ENCODE peak calls at places on chromosome 5, in ten cellular contexts. F is mucosa of descending colon, Q is endothelial cell, P is heart right ventricle, W is cardiac fibroblast, Y is foreskin fibroblast, V is Calu3, D is HFFc6, U is endodermal cell, N is Panc1. S is an unnamed sample.

GRCh38 chr5:160233215-160233614 is 3.9 kb downstream of the FABP6 start:
- DNase-seq in F (no peak), Q (no peak), P (no peak), W (no peak), Y (peak; percentile 4), V (no peak), D (no peak), U (no peak), N (no peak), S (no peak)

GRCh38 chr5:32109236-32109635 is 64.9 kb downstream of the GOLPH3 start:
- DNase-seq in F (no peak), Q (no peak), P (no peak), W (peak; percentile 66), Y (peak; percentile 42), V (no peak), D (no peak), U (no peak), N (no peak), S (no peak)

GRCh38 chr5:88656196-88656935 is 226.6 kb downstream of the MEF2C start:
- DNase-seq in F (no peak), Q (no peak), P (no peak), W (no peak), Y (no peak), V (no peak), D (no peak), U (no peak), N (no peak), S (no peak)

GRCh38 chr5:126656397-126657007 is 55.8 kb downstream of the PHAX start:
- DNase-seq in F (no peak), Q (no peak), P (no peak), W (peak; percentile 70), Y (peak; percentile 24), V (peak; percentile 13), D (peak; percentile 39), U (no peak), N (no peak), S (no peak)

GRCh38 chr5:13503017-13503416 is 441.5 kb downstream of the DNAH5 start:
- DNase-seq in F (no peak), Q (no peak), P (no peak), W (no peak), Y (no peak), V (no peak), D (no peak), U (no peak), N (no peak), S (no peak)

GRCh38 chr5:154625031-154625430 is 130.1 kb upstream of the LARP1 start:
- DNase-seq in F (no peak), Q (no peak), P (no peak), W (no peak), Y (no peak), V (no peak), D (no peak), U (no peak), N (no peak), S (no peak)

GRCh38 chr5:142326480-142326938 is 1.7 kb upstream of the SPRY4 start:
- DNase-seq in F (no peak), Q (no peak), P (no peak), W (no peak), Y (no peak), V (no peak), D (no peak), U (no peak), N (no peak), S (no peak)

GRCh38 chr5:54398191-54398590 is 57.3 kb upstream of the HSPB3 start:
- DNase-seq in F (no peak), Q (no peak), P (no peak), W (no peak), Y (no peak), V (no peak), D (no peak), U (no peak), N (no peak), S (no peak)

GRCh38 chr5:128649183-128649582 is 111.1 kb upstream of the FBN2 start:
- DNase-seq in F (no peak), Q (no peak), P (no peak), W (peak; percentile 83), Y (peak; percentile 58), V (no peak), D (peak; percentile 23), U (no peak), N (no peak), S (no peak)

GRCh38 chr5:54446169-54446786 is 9.2 kb upstream of the HSPB3 start:
- DNase-seq in F (no peak), Q (no peak), P (no peak), W (no peak), Y (no peak), V (no peak), D (no peak), U (no peak), N (no peak), S (no peak)

GRCh38 chr5:12861891-12862290 is 957.6 kb upstream of the CTNND2 start:
- DNase-seq in F (no peak), Q (no peak), P (no peak), W (no peak), Y (no peak), V (no peak), D (no peak), U (peak; percentile 56), N (no peak), S (no peak)

GRCh38 chr5:172950176-172950965 is 8.9 kb upstream of the RPL26L1 start:
- DNase-seq in F (no peak), Q (no peak), P (no peak), W (no peak), Y (no peak), V (no peak), D (no peak), U (no peak), N (no peak), S (no peak)

GRCh38 chr5:68214472-68215207 is 916 bp upstream of the PIK3R1 start:
- DNase-seq in F (no peak), Q (no peak), P (no peak), W (peak; percentile 26), Y (no peak), V (no peak), D (no peak), U (no peak), N (no peak), S (no peak)

GRCh38 chr5:153456993-153457392 is 33.5 kb upstream of the GRIA1 start:
- DNase-seq in F (no peak), Q (no peak), P (no peak), W (no peak), Y (no peak), V (no peak), D (no peak), U (no peak), N (no peak), S (no peak)

DNA sequence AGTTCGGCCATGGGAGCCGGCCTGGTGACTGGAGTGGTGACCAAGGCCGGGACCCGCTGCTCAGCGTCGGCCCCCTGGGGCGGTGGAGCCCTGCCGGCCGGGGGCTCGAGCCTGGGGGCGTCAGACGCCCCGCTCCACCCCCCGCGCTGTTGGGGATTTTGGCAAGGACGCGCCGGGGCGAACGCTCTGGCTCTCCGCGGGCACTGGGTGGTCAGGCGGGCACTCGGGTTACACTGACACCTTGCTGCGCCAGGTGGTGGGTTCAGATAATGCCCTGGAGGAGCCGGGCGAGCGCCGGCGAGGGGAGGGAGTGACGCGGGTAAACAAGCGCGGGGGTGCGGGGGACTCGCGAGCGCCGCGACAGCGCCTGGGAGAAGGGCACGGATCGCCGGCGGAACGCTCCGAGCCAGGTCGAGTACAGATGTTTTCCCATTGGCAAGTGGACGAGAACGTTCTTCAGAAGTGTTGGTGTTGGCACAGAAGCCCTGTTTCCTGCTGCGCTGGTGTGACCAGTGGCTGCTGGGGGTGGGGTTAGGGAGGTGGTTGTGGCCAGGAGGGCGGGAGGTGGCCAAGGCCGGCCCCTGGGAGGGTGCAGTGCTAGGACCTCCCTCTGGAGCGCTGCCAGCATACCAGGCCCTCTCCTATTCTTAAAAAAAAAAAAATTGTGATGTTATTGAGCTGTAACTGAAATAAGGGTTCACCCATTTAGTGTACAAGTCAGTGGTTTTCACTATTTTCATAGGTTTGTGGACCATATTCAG is 773 bp downstream of the SQSTM1 start:
- DNase-seq in F (peak; percentile 98), Q (peak; percentile 86), P (peak; percentile 96), W (peak; percentile 96), Y (peak; percentile 91), V (peak; percentile 98), D (peak; percentile 92), U (peak; percentile 94), N (no peak), S (peak; percentile 75)
- TF ChIP-seq CTCF in F (no peak), Q (no peak), P (no peak), W (peak; percentile 6), Y (no peak), V (no peak), D (peak; percentile 42), U (peak; percentile 39), N (no peak), S (no peak)

GRCh38 chr5:82364497-82364896 is 86.3 kb upstream of the RPS23 start:
- DNase-seq in F (no peak), Q (peak; percentile 28), P (no peak), W (peak; percentile 85), Y (peak; percentile 50), V (peak; percentile 53), D (peak; percentile 65), U (peak; percentile 60), N (no peak), S (no peak)
- TF ChIP-seq CTCF in F (no peak), Q (no peak), P (peak; percentile 28), W (peak; percentile 46), Y (peak; percentile 60), V (peak; percentile 55), D (peak; percentile 70), U (peak; percentile 75), N (peak; percentile 41), S (no peak)

DNA sequence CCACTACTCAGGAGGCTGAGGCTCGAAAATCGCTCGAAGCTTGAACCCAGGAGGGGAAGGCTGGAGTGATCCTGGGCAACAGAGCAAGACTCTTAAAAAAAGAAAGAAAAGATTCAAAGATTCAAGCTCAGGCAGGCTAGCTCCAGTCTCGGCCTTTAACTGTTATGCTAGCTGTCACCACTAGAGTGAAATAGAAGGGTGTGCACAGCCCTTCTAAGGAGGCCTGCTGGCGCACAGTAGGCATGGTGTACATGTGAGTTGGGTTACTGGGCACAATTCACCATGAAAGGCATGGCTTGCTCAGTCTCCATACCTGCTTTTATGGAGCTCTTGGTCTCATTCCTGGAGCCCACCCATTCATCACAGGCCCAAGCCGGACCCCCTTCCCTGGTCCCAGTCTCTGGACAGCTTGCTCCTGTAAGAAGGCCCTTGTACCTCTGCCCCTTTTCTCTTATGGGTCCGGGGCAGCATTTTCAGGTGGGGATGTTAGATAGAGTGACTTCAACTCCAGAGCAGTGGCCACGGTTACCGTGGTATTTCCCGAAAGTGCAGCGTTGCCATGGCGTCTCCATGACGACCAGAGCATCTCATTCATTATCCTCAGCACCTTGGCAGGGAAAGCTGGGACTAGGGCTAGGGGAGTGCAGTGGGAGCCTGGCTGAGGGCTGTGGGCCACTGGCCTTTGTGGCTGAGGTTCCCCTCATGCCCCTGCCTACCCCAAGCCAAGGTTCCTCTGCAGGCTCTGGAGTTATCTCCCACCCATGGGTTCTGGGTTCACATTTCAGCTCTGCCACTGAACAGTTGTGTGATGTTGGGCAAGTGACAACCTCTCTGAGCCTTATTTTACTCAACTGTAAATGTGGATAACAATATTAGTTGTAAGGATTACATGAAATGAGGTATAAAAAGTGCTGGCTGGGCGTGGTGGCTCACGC is 5.7 kb downstream of the NDST1 start:
- DNase-seq in F (no peak), Q (peak; percentile 38), P (no peak), W (no peak), Y (no peak), V (no peak), D (no peak), U (no peak), N (no peak), S (no peak)
- TF ChIP-seq CTCF in F (no peak), Q (peak; percentile 36), P (no peak), W (peak; percentile 11), Y (no peak), V (no peak), D (peak; percentile 60), U (peak; percentile 67), N (no peak), S (no peak)

GRCh38 chr5:38167562-38167996 is 90.8 kb upstream of the EGFLAM start:
- DNase-seq in F (no peak), Q (no peak), P (peak; percentile 27), W (no peak), Y (no peak), V (no peak), D (no peak), U (peak; percentile 78), N (no peak), S (no peak)
- TF ChIP-seq CTCF in F (no peak), Q (no peak), P (no peak), W (no peak), Y (no peak), V (no peak), D (no peak), U (no peak), N (no peak), S (no peak)